ENCODE peak calls at places on chromosome 6, in eight cellular contexts. U, Q, Z, P, T, I, C and Y are unnamed samples.

GRCh38 chr6:15132854-15133670 is 112.8 kb upstream of the JARID2 start:
- DNase-seq in P (no peak), U (no peak), T (no peak), C (no peak), Z (peak), Q (no peak), I (no peak), Y (no peak)

GRCh38 chr6:149160943-149161342 is 156.6 kb upstream of the TAB2 start:
- DNase-seq in P (no peak), Z (no peak), U (no peak), T (no peak), I (no peak), Q (no peak), C (no peak), Y (no peak)

GRCh38 chr6:105459049-105459448 is 56.2 kb upstream of the PREP start:
- DNase-seq in T (no peak), P (no peak), U (no peak), I (no peak), Q (no peak), Z (peak), C (no peak), Y (no peak)

GRCh38 chr6:109794201-109794926 is 103.3 kb downstream of the FIG4 start:
- DNase-seq in I (no peak), P (no peak), C (no peak), Q (no peak), T (no peak), U (no peak), Z (no peak), Y (no peak)

GRCh38 chr6:357261-357790 is 34.2 kb upstream of the IRF4 start:
- DNase-seq in C (no peak), I (no peak), U (no peak), T (no peak), P (no peak), Q (no peak), Z (no peak), Y (no peak)

GRCh38 chr6:130900913-130901312 is 73.7 kb downstream of the SMLR1 start:
- DNase-seq in I (no peak), P (no peak), U (no peak), Q (no peak), T (no peak), Z (no peak), C (no peak), Y (no peak)

GRCh38 chr6:137767931-137768690 is 98.9 kb upstream of the TNFAIP3 start:
- DNase-seq in P (no peak), T (no peak), I (no peak), Q (no peak), C (peak), U (no peak), Z (no peak), Y (peak)

GRCh38 chr6:134553941-134554340 is 236.0 kb upstream of the SGK1 start:
- DNase-seq in Z (no peak), P (no peak), I (no peak), T (no peak), C (no peak), U (no peak), Q (no peak), Y (no peak)

GRCh38 chr6:6007311-6008113 is 787 bp upstream of the NRN1 start:
- DNase-seq in T (no peak), Q (no peak), U (no peak), P (no peak), C (peak), Z (peak), I (no peak), Y (no peak)

GRCh38 chr6:143140767-143141166 is 80.1 kb downstream of the AIG1 start:
- DNase-seq in I (no peak), Q (no peak), C (no peak), T (no peak), Z (no peak), P (no peak), U (no peak), Y (no peak)

GRCh38 chr6:47690791-47691190 is 7.6 kb upstream of the ADGRF4 start:
- DNase-seq in P (no peak), I (no peak), Q (no peak), Z (no peak), U (no peak), C (no peak), T (no peak), Y (no peak)

GRCh38 chr6:84652356-84653026 is 111.9 kb downstream of the TBX18 start:
- DNase-seq in Z (no peak), P (no peak), U (no peak), I (no peak), C (no peak), T (no peak), Q (no peak), Y (no peak)